ENCODE peak calls at places on chromosomes 2 and 18, in seven cellular contexts. W is mesendoderm, B is GM23248, R is fibroblast of lung, Z is adrenal gland, H is PC-9, T is breast epithelium. F is an unnamed sample.

GRCh38 chr2:118148809-118149208 is 60.5 kb downstream of the INSIG2 start:
- DNase-seq in W (no peak), B (peak), R (no peak), Z (no peak), H (no peak), T (no peak), F (no peak)

GRCh38 chr2:218329826-218330651 is 26.6 kb upstream of the CATIP start:
- DNase-seq in W (no peak), B (no peak), R (no peak), Z (no peak), H (no peak), T (no peak), F (no peak)

GRCh38 chr18:35971661-35972196 is 750 bp upstream of the RMP24 start:
- DNase-seq in W (no peak), B (no peak), R (no peak), Z (no peak), H (no peak), T (no peak), F (no peak)

GRCh38 chr2:129925381-129925780 is 54.1 kb upstream of the RAB6C start:
- DNase-seq in W (no peak), B (no peak), R (no peak), Z (no peak), H (no peak), T (no peak), F (peak)

GRCh38 chr2:236657215-236657614 is 87.6 kb downstream of the ACKR3 start:
- DNase-seq in W (no peak), B (no peak), R (no peak), Z (no peak), H (no peak), T (no peak), F (peak)

GRCh38 chr2:53740170-53740569 is 27.4 kb upstream of the CHAC2 start:
- DNase-seq in W (peak), B (peak), R (peak), Z (no peak), H (peak), T (no peak), F (no peak)

GRCh38 chr2:144383571-144383970 is 136.3 kb downstream of the ZEB2 start:
- DNase-seq in W (no peak), B (no peak), R (no peak), Z (no peak), H (no peak), T (no peak), F (no peak)

GRCh38 chr2:41930807-41931566 is 116.8 kb upstream of the PKDCC start:
- DNase-seq in W (no peak), B (peak), R (peak), Z (peak), H (peak), T (no peak), F (no peak)

GRCh38 chr2:100104718-100105677 is 37.4 kb downstream of the AFF3 start:
- DNase-seq in W (peak), B (peak), R (peak), Z (no peak), H (no peak), T (no peak), F (no peak)

GRCh38 chr2:239803764-239804111 is 221.4 kb downstream of the NDUFA10 start:
- DNase-seq in W (no peak), B (no peak), R (no peak), Z (peak), H (no peak), T (peak), F (no peak)

GRCh38 chr2:290090-290722 is 2.3 kb upstream of the ALKAL2 start:
- DNase-seq in W (peak), B (peak), R (peak), Z (peak), H (no peak), T (peak), F (peak)

GRCh38 chr2:217964658-217965161 is 38.1 kb downstream of the TNS1 start:
- DNase-seq in W (peak), B (no peak), R (no peak), Z (no peak), H (no peak), T (peak), F (no peak)

GRCh38 chr18:75219684-75220083 is 9.1 kb downstream of the TSHZ1 start:
- DNase-seq in W (no peak), B (no peak), R (no peak), Z (no peak), H (no peak), T (no peak), F (no peak)

GRCh38 chr2:230723363-230723762 is 10.7 kb downstream of the CAB39 start:
- DNase-seq in W (peak), B (peak), R (no peak), Z (no peak), H (no peak), T (no peak), F (no peak)

GRCh38 chr2:142180820-142181533 is 50.2 kb upstream of the LRP1B start:
- DNase-seq in W (peak), B (peak), R (peak), Z (peak), H (no peak), T (no peak), F (no peak)

GRCh38 chr2:197708331-197708730 is 3.2 kb downstream of the MARS2 start:
- DNase-seq in W (peak), B (peak), R (peak), Z (no peak), H (peak), T (no peak), F (no peak)

GRCh38 chr2:127606594-127607398 is 39.2 kb upstream of the GPR17 start:
- DNase-seq in W (no peak), B (no peak), R (no peak), Z (peak), H (no peak), T (peak), F (peak)

GRCh38 chr2:85893428-85894258 is 4.9 kb upstream of the ST3GAL5 start:
- DNase-seq in W (peak), B (peak), R (peak), Z (no peak), H (peak), T (no peak), F (peak)

GRCh38 chr2:98463988-98464771 is 19.5 kb downstream of the INPP4A start:
- DNase-seq in W (peak), B (no peak), R (no peak), Z (peak), H (no peak), T (no peak), F (no peak)

GRCh38 chr2:26640331-26640745 is 828 bp downstream of the CIB4 start:
- DNase-seq in W (no peak), B (peak), R (peak), Z (peak), H (peak), T (no peak), F (no peak)

GRCh38 chr2:60354713-60355112 is 198.7 kb downstream of the BCL11A start:
- DNase-seq in W (no peak), B (no peak), R (no peak), Z (no peak), H (no peak), T (no peak), F (no peak)

GRCh38 chr18:68840554-68841263 is 42.8 kb downstream of the CCDC102B start:
- DNase-seq in W (peak), B (peak), R (peak), Z (peak), H (no peak), T (no peak), F (peak)

GRCh38 chr2:219570194-219570923 is 980 bp downstream of the OBSL1 start:
- DNase-seq in W (no peak), B (peak), R (peak), Z (peak), H (no peak), T (no peak), F (peak)

GRCh38 chr18:37582306-37582705 is 16.7 kb upstream of the CELF4 start:
- DNase-seq in W (no peak), B (no peak), R (no peak), Z (no peak), H (no peak), T (no peak), F (no peak)

GRCh38 chr18:9606039-9606438 is 8.3 kb downstream of the PPP4R1 start:
- DNase-seq in W (no peak), B (no peak), R (no peak), Z (no peak), H (no peak), T (no peak), F (no peak)

GRCh38 chr18:9608728-9609127 is 5.6 kb downstream of the PPP4R1 start:
- DNase-seq in W (no peak), B (no peak), R (no peak), Z (no peak), H (no peak), T (no peak), F (no peak)

GRCh38 chr18:9609190-9609589 is 5.2 kb downstream of the PPP4R1 start:
- DNase-seq in W (no peak), B (no peak), R (no peak), Z (no peak), H (no peak), T (no peak), F (no peak)

GRCh38 chr18:9604348-9604747 is 10.0 kb downstream of the PPP4R1 start:
- DNase-seq in W (no peak), B (no peak), R (no peak), Z (no peak), H (no peak), T (no peak), F (no peak)

DNA sequence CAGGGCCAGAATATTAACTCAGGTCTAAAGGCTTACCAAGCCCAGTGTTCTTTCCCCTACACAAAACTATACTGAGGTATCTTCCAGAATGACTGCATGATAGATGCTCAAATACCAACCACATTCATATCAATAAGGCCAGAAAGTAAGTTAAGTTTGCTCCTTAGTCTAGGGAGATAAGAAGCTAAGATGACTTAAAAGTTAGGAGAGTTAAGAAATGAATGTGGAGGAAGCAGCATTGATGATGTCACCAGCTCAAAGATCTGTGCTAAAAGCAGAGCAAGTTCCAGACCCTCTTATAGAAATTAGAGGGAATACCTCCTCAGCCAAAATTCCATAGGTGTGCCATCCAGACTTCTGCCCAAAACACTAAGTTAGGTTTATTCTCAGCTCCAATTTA is 6.1 kb downstream of the PPP4R1 start:
- DNase-seq in W (no peak), B (peak), R (no peak), Z (no peak), H (no peak), T (no peak), F (no peak)
- H3K27ac ChIP-seq in W (no peak), B (peak), R (no peak), Z (no peak), H (peak), T (no peak), F (no peak)

DNA sequence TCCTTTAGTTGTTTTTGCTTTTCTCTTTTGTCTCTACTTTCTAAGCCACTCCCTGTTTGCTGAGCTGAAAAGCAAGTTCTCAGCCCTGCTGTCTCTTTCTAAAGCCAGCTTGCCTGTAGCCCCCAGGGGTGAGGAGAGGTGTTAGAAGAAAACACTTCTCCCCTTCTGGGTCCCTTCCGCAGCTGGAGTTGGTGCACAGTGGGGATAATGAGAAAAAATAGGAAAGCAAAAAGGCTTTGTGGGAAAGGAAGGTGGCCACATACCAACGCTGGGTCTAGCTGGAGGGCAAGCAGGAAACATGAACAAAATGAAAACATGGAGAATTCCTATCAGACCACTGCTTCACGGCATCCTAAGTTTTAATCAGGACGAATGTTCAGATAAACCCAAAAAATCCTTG is 15.5 kb upstream of the SLC20A1 start:
- DNase-seq in W (no peak), B (no peak), R (no peak), Z (peak), H (no peak), T (no peak), F (no peak)
- H3K4me3 ChIP-seq in W (no peak), B (no peak), R (no peak), Z (no peak), H (no peak), T (no peak), F (no peak)

GRCh38 chr2:226759768-226760167 is 39.9 kb downstream of the IRS1 start:
- DNase-seq in W (no peak), B (no peak), R (no peak), Z (no peak), H (no peak), T (no peak), F (no peak)

GRCh38 chr2:226763320-226763719 is 36.3 kb downstream of the IRS1 start:
- DNase-seq in W (peak), B (peak), R (no peak), Z (no peak), H (no peak), T (no peak), F (no peak)

GRCh38 chr2:226758886-226759660 is 40.5 kb downstream of the IRS1 start:
- DNase-seq in W (no peak), B (peak), R (peak), Z (no peak), H (no peak), T (no peak), F (no peak)

GRCh38 chr2:226760412-226761194 is 39.0 kb downstream of the IRS1 start:
- DNase-seq in W (no peak), B (peak), R (peak), Z (no peak), H (no peak), T (no peak), F (peak)

GRCh38 chr2:226761195-226761583 is 38.4 kb downstream of the IRS1 start:
- DNase-seq in W (no peak), B (no peak), R (no peak), Z (no peak), H (no peak), T (no peak), F (no peak)
- H3K27ac ChIP-seq in W (no peak), B (no peak), R (peak), Z (no peak), H (no peak), T (peak), F (no peak)

DNA sequence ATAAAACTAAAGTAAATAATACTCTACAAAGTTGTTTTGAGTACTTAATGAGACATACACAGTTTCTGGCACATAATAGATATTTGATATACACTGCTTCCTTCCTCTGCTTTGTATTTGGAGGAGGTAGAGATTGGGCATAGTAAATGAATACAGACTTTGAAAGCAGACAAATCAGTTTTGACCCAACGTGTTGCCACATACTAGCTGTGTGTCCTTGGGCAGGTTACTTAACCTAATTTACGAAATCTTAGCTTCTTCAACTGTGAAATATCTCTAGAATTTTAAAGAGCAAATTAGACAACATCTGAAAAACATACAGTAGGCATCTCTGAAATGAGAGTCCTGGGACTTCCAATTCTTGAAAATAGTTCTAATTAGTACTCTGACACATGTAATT is 425.4 kb downstream of the TGIF1 start:
- DNase-seq in W (no peak), B (no peak), R (no peak), Z (no peak), H (no peak), T (no peak), F (no peak)
- H3K4me3 ChIP-seq in W (no peak), B (no peak), R (no peak), Z (no peak), H (no peak), T (no peak), F (no peak)

DNA sequence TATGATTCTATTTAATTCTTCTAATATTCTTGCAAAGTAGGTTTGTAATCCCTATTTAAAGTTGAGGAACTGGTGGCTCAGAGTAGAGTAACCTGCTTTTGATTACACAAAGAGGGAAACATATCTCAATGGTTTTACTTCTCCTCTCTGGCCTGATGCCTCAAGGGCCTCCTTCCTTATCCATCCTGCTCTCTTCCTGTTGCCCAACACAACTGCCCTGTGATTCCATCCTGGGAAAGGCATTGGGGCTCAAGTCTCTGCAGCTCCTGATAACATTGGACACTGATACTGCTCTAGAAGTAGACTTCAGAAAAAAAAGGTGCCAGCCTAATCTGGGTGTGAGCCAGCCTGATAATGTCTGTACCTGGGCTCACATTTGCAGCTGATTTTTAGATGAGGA is 75.8 kb downstream of the RDH14 start:
- DNase-seq in W (peak), B (no peak), R (no peak), Z (no peak), H (peak), T (no peak), F (no peak)
- H3K27ac ChIP-seq in W (no peak), B (no peak), R (no peak), Z (no peak), H (no peak), T (peak), F (no peak)

F was measured in SJSA1.